ENCODE peak calls at places on chromosomes 1 and 21, in five cellular contexts. E, K, H, S and Q are unnamed samples.

GRCh38 chr1:108847464-108847863 is 9.4 kb downstream of the AKNAD1 start:
- DNase-seq in E (no peak), K (no peak), H (no peak), S (no peak), Q (no peak)

GRCh38 chr1:224632381-224632871 is 16.3 kb downstream of the CNIH3 start:
- DNase-seq in E (no peak), K (no peak), H (peak; percentile 94), S (no peak), Q (no peak)

GRCh38 chr1:58440696-58441095 is 105.8 kb downstream of the OMA1 start:
- DNase-seq in E (no peak), K (no peak), H (no peak), S (no peak), Q (no peak)

GRCh38 chr1:100404816-100405215 is 52.5 kb downstream of the CDC14A start:
- DNase-seq in E (no peak), K (no peak), H (peak; percentile 54), S (no peak), Q (no peak)

GRCh38 chr1:109906160-109906838 is 4.3 kb upstream of the CSF1 start:
- DNase-seq in E (no peak), K (no peak), H (no peak), S (no peak), Q (no peak)

GRCh38 chr21:42361286-42361685 is 5.0 kb downstream of the TFF1 start:
- DNase-seq in E (no peak), K (no peak), H (no peak), S (no peak), Q (no peak)

GRCh38 chr1:95994643-95995042 is 726.9 kb upstream of the PTBP2 start:
- DNase-seq in E (no peak), K (no peak), H (no peak), S (no peak), Q (no peak)

GRCh38 chr1:37483785-37484184 is 9.4 kb downstream of the ZC3H12A start:
- DNase-seq in E (no peak), K (no peak), H (no peak), S (no peak), Q (no peak)

GRCh38 chr1:108502624-108503023 is 52.5 kb downstream of the NBPF6 start:
- DNase-seq in E (no peak), K (no peak), H (peak; percentile 18), S (no peak), Q (no peak)

GRCh38 chr1:12372180-12372579 is 142.3 kb downstream of the VPS13D start:
- DNase-seq in E (no peak), K (no peak), H (no peak), S (no peak), Q (no peak)

GRCh38 chr21:45635271-45636151 is 8.0 kb upstream of the PCBP3 start:
- DNase-seq in E (no peak), K (no peak), H (no peak), S (no peak), Q (peak; percentile 75)

GRCh38 chr1:2330511-2331199 is 60.7 kb downstream of the MORN1 start:
- DNase-seq in E (peak; percentile 33), K (no peak), H (peak; percentile 80), S (no peak), Q (no peak)

DNA sequence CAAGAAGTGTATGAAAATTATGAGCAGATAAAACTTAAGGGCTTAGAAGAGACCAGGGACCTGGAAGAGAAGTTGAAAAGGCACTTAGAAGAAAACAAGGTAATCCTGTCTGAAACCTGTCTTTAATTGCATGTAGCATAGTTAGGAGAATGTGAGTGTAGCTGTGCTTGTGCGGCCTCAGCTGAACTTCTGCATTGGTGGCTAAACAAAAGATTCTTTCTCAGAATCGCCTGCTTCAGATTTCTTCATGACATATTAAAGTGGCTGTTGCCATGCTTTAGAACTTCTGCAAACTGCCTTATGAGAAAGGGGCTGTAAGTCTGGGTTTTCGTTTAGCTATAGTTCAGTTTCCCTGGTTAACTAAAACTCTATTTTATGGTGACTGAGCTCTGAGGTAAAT is 94.5 kb downstream of the VPS26C start:
- DNase-seq in E (no peak), K (no peak), H (no peak), S (no peak), Q (no peak)
- H3K36me3 ChIP-seq in E (peaks cover 32% of the 10 kb centered on the region), K (peaks cover 53% of the 10 kb centered on the region), H (peaks cover 45% of the 10 kb centered on the region), S (peaks cover 65% of the 10 kb centered on the region), Q (peaks cover 30% of the 10 kb centered on the region)

DNA sequence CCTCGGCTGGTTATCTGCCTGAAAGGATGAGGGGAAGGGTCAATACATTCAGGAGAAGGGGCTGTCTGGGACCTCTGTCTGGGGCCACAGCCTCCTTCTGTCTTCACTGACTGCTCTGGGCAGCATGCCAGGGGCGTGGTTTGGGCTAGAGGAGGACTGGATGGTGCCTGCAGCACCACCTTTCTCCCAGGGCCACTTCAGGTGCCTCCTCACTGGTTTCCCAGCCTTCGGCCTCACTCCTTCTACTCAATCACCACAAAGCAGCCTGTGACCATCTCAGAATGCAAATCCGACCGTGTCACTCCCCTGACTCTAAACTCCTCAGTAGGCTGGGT is 49.9 kb upstream of the ECE1 start:
- DNase-seq in E (peak; percentile 90), K (no peak), H (no peak), S (no peak), Q (no peak)
- H3K4me1 ChIP-seq in E (peaks cover 94% of the 10 kb centered on the region), K (peaks cover 97% of the 10 kb centered on the region), H (peaks cover 68% of the 10 kb centered on the region), S (peaks cover 26% of the 10 kb centered on the region), Q (peaks cover 94% of the 10 kb centered on the region)

GRCh38 chr1:160308451-160309182 is 23.7 kb upstream of the PEX19 start:
- DNase-seq in E (no peak), K (no peak), H (no peak), S (no peak), Q (no peak)

GRCh38 chr1:160309183-160309535 is 24.2 kb upstream of the PEX19 start:
- DNase-seq in E (no peak), K (no peak), H (peak; percentile 59), S (no peak), Q (no peak)

GRCh38 chr1:160307455-160307854 is 22.5 kb upstream of the PEX19 start:
- DNase-seq in E (no peak), K (no peak), H (no peak), S (peak; percentile 89), Q (no peak)
- H3K36me3 ChIP-seq in E (peaks cover 98% of the 10 kb centered on the region), K (peaks cover 100% of the 10 kb centered on the region), H (peaks cover 64% of the 10 kb centered on the region), S (peaks cover 92% of the 10 kb centered on the region), Q (peaks cover 100% of the 10 kb centered on the region)

GRCh38 chr1:94552071-94552586 is 10.6 kb upstream of the F3 start:
- DNase-seq in E (no peak), K (peak; percentile 43), H (peak; percentile 44), S (no peak), Q (no peak)

GRCh38 chr1:94553931-94554330 is 12.4 kb upstream of the F3 start:
- DNase-seq in E (no peak), K (no peak), H (no peak), S (no peak), Q (no peak)

GRCh38 chr1:94553323-94553730 is 11.8 kb upstream of the F3 start:
- DNase-seq in E (no peak), K (no peak), H (peak; percentile 65), S (no peak), Q (no peak)

GRCh38 chr1:94554611-94555010 is 13.1 kb upstream of the F3 start:
- DNase-seq in E (no peak), K (no peak), H (no peak), S (no peak), Q (no peak)

DNA sequence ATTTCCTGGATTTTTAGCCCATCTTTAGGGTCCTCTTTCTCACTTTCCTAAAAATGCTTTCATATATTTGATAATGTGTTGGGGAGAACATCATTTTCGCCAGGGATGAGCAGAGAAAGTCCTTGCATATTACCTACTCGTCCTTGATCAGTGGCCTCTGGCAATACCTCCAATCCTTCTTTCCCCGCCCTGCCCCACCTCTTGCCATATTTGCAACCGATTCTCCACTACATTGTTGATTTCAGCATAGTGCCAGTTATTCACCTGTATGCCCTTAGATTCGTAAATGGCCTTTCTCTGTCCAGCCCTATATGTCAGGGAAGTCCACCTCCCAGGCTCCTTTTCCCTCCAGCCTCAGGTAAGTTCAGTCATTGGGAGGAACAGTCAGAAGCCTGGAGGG is 13.5 kb upstream of the F3 start:
- DNase-seq in E (no peak), K (no peak), H (no peak), S (no peak), Q (no peak)
- H3K4me1 ChIP-seq in E (peaks cover 10% of the 10 kb centered on the region), K (peaks cover 16% of the 10 kb centered on the region), H (peaks cover 36% of the 10 kb centered on the region), S (peaks cover 19% of the 10 kb centered on the region), Q (peaks cover 7% of the 10 kb centered on the region)

DNA sequence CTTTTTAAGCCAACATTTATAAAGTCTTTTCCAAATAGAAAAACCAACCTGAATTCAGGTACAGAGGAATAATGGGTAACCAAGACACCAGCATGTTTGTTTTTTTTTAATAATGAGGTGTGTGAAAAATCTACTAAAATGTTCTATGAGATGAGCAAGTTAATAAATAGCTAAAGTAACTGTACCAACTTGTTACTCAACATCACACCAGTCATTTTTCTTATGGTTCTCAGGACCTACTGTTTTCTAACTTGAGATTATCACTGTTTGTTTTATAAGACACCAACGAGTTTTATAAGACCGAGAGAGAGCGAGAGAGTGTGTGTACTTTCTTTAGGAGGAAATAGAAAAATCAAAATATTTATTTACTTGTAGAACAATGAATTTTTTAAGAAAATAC is 12.4 kb downstream of the ELK4 start:
- DNase-seq in E (no peak), K (no peak), H (no peak), S (no peak), Q (no peak)
- H3K36me3 ChIP-seq in E (peaks cover 74% of the 10 kb centered on the region), K (peaks cover 78% of the 10 kb centered on the region), H (peaks cover 42% of the 10 kb centered on the region), S (peaks cover 79% of the 10 kb centered on the region), Q (peaks cover 77% of the 10 kb centered on the region)

DNA sequence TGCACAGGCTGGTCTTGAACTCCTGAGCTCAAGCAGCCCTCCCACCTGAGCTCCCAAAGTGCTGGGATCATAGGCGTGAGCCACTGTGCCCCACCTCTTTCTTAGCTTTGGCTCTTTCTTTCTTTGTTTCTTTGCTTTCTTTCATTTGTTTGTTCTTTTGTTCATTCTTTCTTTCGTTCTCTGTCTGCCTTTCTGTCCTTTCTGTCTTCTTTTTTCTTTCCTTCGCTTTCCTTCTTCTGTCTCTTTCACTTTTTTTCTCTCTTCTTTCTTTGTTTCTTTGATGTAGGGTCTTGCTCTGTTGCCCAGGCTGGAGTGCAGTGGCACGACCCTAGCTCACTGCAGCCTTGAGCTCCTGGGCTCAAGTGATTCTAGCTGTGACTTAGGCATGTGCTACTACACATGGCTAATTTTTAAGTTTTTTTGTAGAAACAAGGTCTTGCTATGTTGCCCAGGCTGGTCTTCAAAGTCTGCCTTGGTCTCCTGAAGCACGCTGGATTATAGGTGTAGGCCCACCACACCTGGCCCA is 18.9 kb downstream of the SOX13 start:
- DNase-seq in E (no peak), K (no peak), H (no peak), S (no peak), Q (no peak)
- H3K4me1 ChIP-seq in E (peaks cover 86% of the 10 kb centered on the region), K (peaks cover 97% of the 10 kb centered on the region), H (peaks cover 4% of the 10 kb centered on the region), S (peaks cover 53% of the 10 kb centered on the region), Q (peaks cover 53% of the 10 kb centered on the region)